ENCODE peak calls at places on chromosome 5, in nine cellular contexts. P is ovary, H is psoas muscle, A is astrocyte of the cerebellum, Q is fibroblast of lung, Z is cardiac muscle cell, B is neural progenitor cell, S is RWPE1, U is endothelial cell. W is an unnamed sample.

GRCh38 chr5:139710370-139711066 is 62.4 kb downstream of the CXXC5 start:
- DNase-seq in P (peak), H (no peak), A (no peak), Q (peak), Z (peak), B (peak), S (peak), U (peak), W (peak)

GRCh38 chr5:54753034-54753433 is 232.4 kb downstream of the ESM1 start:
- DNase-seq in P (no peak), H (no peak), A (no peak), Q (peak), Z (no peak), B (no peak), S (no peak), U (no peak), W (no peak)

GRCh38 chr5:95870105-95870672 is 47.7 kb upstream of the GLRX start:
- DNase-seq in P (no peak), H (no peak), A (no peak), Q (no peak), Z (no peak), B (no peak), S (no peak), U (no peak), W (no peak)

GRCh38 chr5:103513696-103514095 is 48.9 kb downstream of the NUDT12 start:
- DNase-seq in P (no peak), H (no peak), A (no peak), Q (no peak), Z (no peak), B (no peak), S (no peak), U (no peak), W (no peak)

GRCh38 chr5:172410839-172411238 is 43.5 kb downstream of the SH3PXD2B start:
- DNase-seq in P (no peak), H (no peak), A (no peak), Q (peak), Z (no peak), B (no peak), S (no peak), U (no peak), W (no peak)

GRCh38 chr5:177458912-177459350 is 12.3 kb downstream of the PRR7 start:
- DNase-seq in P (no peak), H (peak), A (no peak), Q (peak), Z (no peak), B (peak), S (no peak), U (no peak), W (peak)

GRCh38 chr5:53603009-53603687 is 42.7 kb downstream of the NDUFS4 start:
- DNase-seq in P (no peak), H (no peak), A (no peak), Q (peak), Z (peak), B (no peak), S (no peak), U (no peak), W (no peak)

GRCh38 chr5:132115375-132115774 is 41.8 kb downstream of the CSF2 start:
- DNase-seq in P (no peak), H (no peak), A (no peak), Q (no peak), Z (no peak), B (no peak), S (no peak), U (no peak), W (no peak)

GRCh38 chr5:168578006-168578405 is 1.2 kb downstream of the PANK3 start:
- DNase-seq in P (no peak), H (no peak), A (no peak), Q (peak), Z (no peak), B (no peak), S (peak), U (no peak), W (no peak)

GRCh38 chr5:154949758-154950157 is 8.9 kb downstream of the MRPL22 start:
- DNase-seq in P (no peak), H (no peak), A (no peak), Q (no peak), Z (no peak), B (no peak), S (peak), U (no peak), W (no peak)

GRCh38 chr5:73419414-73420390 is 28.9 kb downstream of the FOXD1 start:
- DNase-seq in P (no peak), H (peak), A (peak), Q (peak), Z (peak), B (peak), S (no peak), U (peak), W (peak)

GRCh38 chr5:176980818-176981217 is 25.8 kb downstream of the UIMC1 start:
- DNase-seq in P (no peak), H (no peak), A (no peak), Q (no peak), Z (no peak), B (no peak), S (no peak), U (no peak), W (no peak)

DNA sequence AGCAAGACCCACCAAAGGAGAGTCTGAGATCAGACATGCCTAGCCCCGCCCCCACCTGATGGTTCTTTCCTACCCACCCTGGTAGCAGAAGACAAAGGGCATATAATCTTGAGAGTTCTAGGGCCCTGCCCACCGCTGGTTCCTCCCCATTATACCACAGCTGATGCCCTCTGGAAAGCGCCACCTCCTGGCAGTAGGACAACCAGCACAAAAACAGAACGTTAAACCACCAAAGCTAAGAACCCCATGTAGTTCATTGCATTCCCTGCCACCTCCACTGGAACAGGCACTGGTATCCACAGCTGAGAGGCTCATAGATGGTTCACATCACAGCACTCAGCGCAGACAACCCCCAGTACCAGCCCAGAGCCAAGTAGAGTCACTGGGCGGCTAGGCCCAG is 81.2 kb upstream of the TRPC7 start:
- DNase-seq in P (no peak), H (no peak), A (no peak), Q (no peak), Z (no peak), B (no peak), S (no peak), U (no peak), W (no peak)
- TF ChIP-seq CTCF in P (no peak), H (no peak), A (no peak), Q (no peak), Z (no peak), B (peak), S (no peak), U (no peak), W (no peak)

DNA sequence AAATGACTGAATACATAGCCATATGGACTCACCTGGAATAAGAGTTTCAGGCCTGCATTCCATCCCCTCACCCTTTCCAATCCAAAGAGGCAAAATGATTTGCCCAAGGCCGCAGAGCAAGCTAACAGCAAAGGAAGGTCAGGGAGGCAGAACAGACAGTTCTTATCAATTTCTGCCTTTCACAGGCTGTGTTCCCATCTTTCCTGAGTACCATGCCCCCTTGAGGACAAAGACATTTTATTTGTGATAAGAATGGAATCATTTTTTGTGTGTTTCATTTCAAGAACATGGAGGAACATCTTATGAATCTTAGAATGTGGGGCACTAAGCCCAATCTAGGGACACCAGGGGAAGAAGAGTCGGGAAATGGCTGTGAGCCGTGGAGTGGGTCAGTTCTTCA is 13.9 kb downstream of the LHFPL2 start:
- DNase-seq in P (no peak), H (no peak), A (no peak), Q (peak), Z (no peak), B (no peak), S (no peak), U (no peak), W (no peak)
- TF ChIP-seq CTCF in P (no peak), H (no peak), A (peak), Q (peak), Z (peak), B (peak), S (no peak), U (peak), W (no peak)

GRCh38 chr5:72320022-72320898 is at the start of the genes MRPS27 and PTCD2:
- DNase-seq in P (peak), H (peak), A (peak), Q (peak), Z (peak), B (peak), S (peak), U (peak), W (peak)
- TF ChIP-seq CTCF in P (no peak), H (no peak), A (peak), Q (peak), Z (peak), B (peak), S (no peak), U (no peak), W (no peak)

DNA sequence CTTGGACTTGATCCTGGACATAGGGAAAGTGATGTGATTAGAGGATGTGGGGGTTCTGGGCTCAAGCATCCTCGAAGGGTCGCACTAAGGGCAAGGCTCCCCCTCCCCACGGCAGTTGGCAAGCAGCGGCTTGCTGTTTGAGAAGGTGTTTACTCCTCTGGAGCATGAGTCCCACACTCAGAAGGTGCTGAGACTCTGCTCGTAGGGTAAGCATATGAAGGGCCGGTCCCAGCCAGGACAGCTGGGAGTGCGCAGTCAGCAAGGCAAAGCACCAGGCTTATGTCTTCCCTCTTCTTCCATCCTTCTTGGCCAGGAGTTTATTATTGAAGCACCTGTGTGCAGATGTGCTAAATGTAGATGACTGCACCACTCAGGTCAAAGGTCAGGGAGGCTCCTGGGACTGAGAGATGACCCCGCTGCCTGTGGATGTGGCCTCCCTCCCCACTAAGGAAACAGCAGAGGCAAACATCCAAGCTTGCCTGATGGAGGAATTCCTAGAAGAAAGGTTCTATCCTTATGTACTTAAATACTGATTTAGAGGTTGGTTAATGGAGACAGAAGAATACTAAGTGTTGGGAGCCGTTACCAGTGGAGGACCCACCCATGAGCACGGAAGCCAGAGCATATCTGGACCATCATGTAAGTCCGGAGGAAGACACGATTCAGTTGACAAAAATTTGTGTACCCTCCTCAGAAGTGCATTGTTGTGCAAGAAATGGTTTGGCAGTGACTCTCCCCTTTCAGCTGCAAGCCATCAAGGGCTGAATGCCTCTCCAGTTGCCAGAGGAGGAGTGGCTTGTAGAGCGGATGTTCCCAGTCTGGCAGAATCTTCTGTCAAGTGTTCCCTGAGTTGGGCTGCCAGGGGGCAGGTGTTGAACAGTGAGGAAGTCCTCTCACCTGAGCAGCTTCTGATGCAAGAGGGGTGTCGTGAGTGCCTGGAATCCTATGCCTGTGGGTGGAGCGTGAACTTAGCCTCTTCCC is 27.2 kb upstream of the CDKN2AIPNL start:
- DNase-seq in P (peak), H (peak), A (peak), Q (peak), Z (no peak), B (no peak), S (peak), U (no peak), W (no peak)
- TF ChIP-seq CTCF in P (no peak), H (no peak), A (no peak), Q (no peak), Z (no peak), B (no peak), S (no peak), U (no peak), W (no peak)

GRCh38 chr5:170348069-170348702 is 41.0 kb downstream of the KCNMB1 start:
- DNase-seq in P (no peak), H (no peak), A (no peak), Q (no peak), Z (no peak), B (peak), S (no peak), U (no peak), W (no peak)
- TF ChIP-seq CTCF in P (peak), H (peak), A (no peak), Q (no peak), Z (peak), B (peak), S (no peak), U (no peak), W (no peak)

DNA sequence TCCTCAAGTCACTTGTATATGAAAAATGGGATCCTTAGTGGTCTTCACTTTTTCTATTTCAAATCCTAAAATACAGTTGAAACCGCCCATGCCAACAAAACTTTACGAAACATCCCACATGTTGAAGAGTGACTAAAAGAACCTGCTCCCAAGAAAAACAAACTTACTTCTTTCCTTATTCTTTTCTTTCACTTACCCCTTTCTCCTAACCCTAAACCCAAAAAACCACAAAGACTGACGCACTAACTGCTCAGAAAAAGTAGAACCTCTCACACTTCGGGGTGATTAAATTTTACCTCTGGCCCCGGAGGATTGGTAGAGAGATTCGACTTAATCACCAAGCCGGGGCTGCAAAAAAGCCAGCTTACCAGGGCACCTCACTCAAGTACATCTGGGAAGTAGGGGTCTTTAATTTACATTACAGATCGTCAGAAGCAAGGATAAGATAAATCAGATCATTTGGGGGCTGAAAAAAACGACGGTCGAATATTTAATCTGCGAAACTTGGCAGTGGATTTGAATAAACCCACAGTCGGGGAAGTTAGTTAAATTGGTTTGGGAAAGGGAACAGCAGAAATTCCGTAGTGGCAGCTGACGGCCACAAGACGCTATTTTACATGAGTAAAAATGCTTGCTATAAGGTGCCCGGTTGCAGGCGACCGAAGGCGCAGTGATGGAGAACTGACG is 1.3 kb downstream of the CDO1 start:
- DNase-seq in P (no peak), H (no peak), A (no peak), Q (peak), Z (peak), B (no peak), S (no peak), U (no peak), W (no peak)
- TF ChIP-seq CTCF in P (no peak), H (no peak), A (no peak), Q (no peak), Z (no peak), B (no peak), S (no peak), U (no peak), W (no peak)

GRCh38 chr5:111966290-111966689 is 209.3 kb upstream of the NREP start:
- DNase-seq in P (no peak), H (no peak), A (no peak), Q (no peak), Z (no peak), B (no peak), S (no peak), U (no peak), W (no peak)
- TF ChIP-seq CTCF in P (no peak), H (no peak), A (no peak), Q (no peak), Z (no peak), B (no peak), S (no peak), U (no peak), W (no peak)

DNA sequence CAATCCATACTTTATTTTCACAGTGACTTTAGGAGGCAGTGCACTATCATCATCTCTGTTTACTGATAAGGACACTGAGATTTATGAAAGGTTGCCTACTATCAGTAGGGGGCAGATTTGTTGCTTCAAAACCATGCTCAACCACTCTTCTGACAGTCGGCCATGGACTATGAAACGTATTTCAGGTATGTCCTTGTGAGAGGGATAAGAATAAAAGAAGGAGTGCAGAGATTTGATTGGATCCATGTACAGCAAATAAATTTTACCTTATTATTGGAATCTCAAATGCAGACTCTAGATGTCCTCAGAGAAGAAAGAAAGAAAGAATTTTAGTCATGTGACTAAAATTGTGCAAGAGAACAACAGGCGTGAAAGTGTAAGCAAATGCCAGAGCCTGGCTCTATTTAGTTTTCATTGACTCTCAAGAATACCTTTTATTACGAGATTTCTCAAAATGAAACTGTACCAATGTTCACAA is 296.6 kb upstream of the RASA1 start:
- DNase-seq in P (no peak), H (no peak), A (no peak), Q (peak), Z (no peak), B (no peak), S (peak), U (no peak), W (no peak)
- TF ChIP-seq CTCF in P (no peak), H (peak), A (peak), Q (no peak), Z (peak), B (no peak), S (no peak), U (no peak), W (no peak)